ENCODE peak calls at places on chromosomes 13 and 19, in six cellular contexts. X is H1; P is IMR-90; Z is neural progenitor cell; M is neuronal stem cell; R is effector memory CD4-positive, alpha-beta T cell. L is an unnamed sample. For H3K9me3, the result is how much of the 10 kb centered on the place peaks cover.

GRCh38 chr19:33416307-33417215 is 43.1 kb downstream of the CEBPG start:
- DNase-seq in M (peak), P (peak), R (peak), Z (peak), X (peak), L (peak)

GRCh38 chr13:99498304-99499161 is 2.7 kb upstream of the TM9SF2 start:
- DNase-seq in M (peak), Z (peak), P (peak), X (peak), R (peak), L (peak)

GRCh38 chr19:40543029-40543597 is 33.6 kb upstream of the SHKBP1 start:
- DNase-seq in M (no peak), X (no peak), Z (no peak), R (no peak), P (no peak), L (no peak)

GRCh38 chr13:25218011-25218410 is 45.9 kb upstream of the AMER2 start:
- DNase-seq in P (no peak), Z (no peak), X (no peak), M (no peak), R (no peak), L (no peak)

GRCh38 chr19:54155694-54156093 is 3.8 kb downstream of the LENG1 start:
- DNase-seq in Z (no peak), M (no peak), R (no peak), X (no peak), P (no peak), L (no peak)

GRCh38 chr13:40060318-40061007 is 405.0 kb downstream of the COG6 start:
- DNase-seq in R (no peak), P (no peak), M (no peak), Z (no peak), X (no peak), L (peak)

GRCh38 chr19:16698914-16699313 is 20.7 kb upstream of the NWD1 start:
- DNase-seq in P (no peak), R (no peak), X (no peak), M (no peak), Z (no peak), L (no peak)

GRCh38 chr19:35048911-35049411 is 7.4 kb downstream of the HPN start:
- DNase-seq in X (no peak), Z (no peak), R (no peak), P (no peak), M (no peak), L (no peak)

GRCh38 chr19:18274776-18275356 is 614 bp upstream of the IQCN start:
- DNase-seq in M (no peak), R (no peak), P (peak), X (no peak), Z (no peak), L (peak)

GRCh38 chr19:50646074-50646807 is 3.0 kb upstream of the C19orf81 start:
- DNase-seq in M (no peak), Z (no peak), R (no peak), P (peak), X (no peak), L (no peak)

GRCh38 chr13:76773695-76774094 is 112.5 kb downstream of the KCTD12 start:
- DNase-seq in P (no peak), M (no peak), R (no peak), Z (no peak), X (no peak), L (no peak)

GRCh38 chr13:91319996-91320395 is 27.5 kb upstream of the MIR17HG start:
- DNase-seq in M (no peak), R (no peak), Z (no peak), P (no peak), X (no peak), L (no peak)

GRCh38 chr13:106234656-106235055 is 300.8 kb downstream of the EFNB2 start:
- DNase-seq in P (no peak), X (no peak), R (no peak), Z (peak), M (no peak), L (no peak)

GRCh38 chr19:41691268-41691970 is 3.3 kb upstream of the CEACAM7 start:
- DNase-seq in X (no peak), P (no peak), R (peak), M (no peak), Z (no peak), L (no peak)

GRCh38 chr19:48975947-48976847 is 11.1 kb downstream of the FTL start:
- DNase-seq in P (no peak), X (no peak), M (no peak), Z (peak), R (no peak), L (no peak)

GRCh38 chr13:48879854-48880253 is 95.9 kb upstream of the FNDC3A start:
- DNase-seq in P (no peak), M (no peak), Z (no peak), X (no peak), R (no peak), L (no peak)

GRCh38 chr13:99382428-99383133 is 75.4 kb upstream of the GPR183 start:
- DNase-seq in P (no peak), X (no peak), Z (no peak), M (no peak), R (peak), L (no peak)

GRCh38 chr13:98098511-98098910 is 44.4 kb upstream of the FARP1 start:
- DNase-seq in P (peak), R (no peak), M (no peak), X (no peak), Z (no peak), L (no peak)

GRCh38 chr19:48770223-48770622 is 14.9 kb downstream of the FGF21 start:
- DNase-seq in X (no peak), Z (no peak), R (no peak), P (no peak), M (no peak), L (no peak)

GRCh38 chr13:95500136-95500718 is 52.3 kb upstream of the CLDN10 start:
- DNase-seq in M (no peak), P (peak), X (no peak), Z (no peak), R (no peak), L (no peak)

GRCh38 chr19:56477429-56478338 is 539 bp upstream of the ZNF667 start:
- DNase-seq in Z (peak), X (peak), M (peak), P (peak), R (no peak), L (peak)

GRCh38 chr13:27496851-27497250 is 46.5 kb upstream of the MTIF3 start:
- DNase-seq in P (no peak), R (no peak), Z (no peak), X (no peak), M (no peak), L (no peak)

GRCh38 chr19:30356951-30357579 is 15.1 kb upstream of the ZNF536 start:
- DNase-seq in Z (no peak), P (no peak), M (no peak), R (no peak), X (no peak), L (no peak)
- H3K9me3 ChIP-seq in Z (under half), P (under half), M (under half), R (under half), X (under half), L (under half)

GRCh38 chr19:37127999-37128820 is 44.3 kb downstream of the ZNF585A start:
- DNase-seq in Z (no peak), X (no peak), M (no peak), R (no peak), P (no peak), L (no peak)
- H3K9me3 ChIP-seq in Z (half or more), X (half or more), M (half or more), R (half or more), P (half or more), L (under half)

GRCh38 chr13:19062019-19062646 is 119.5 kb downstream of the TUBA3C start:
- DNase-seq in P (no peak), M (no peak), R (no peak), X (no peak), Z (no peak), L (peak)
- H3K9me3 ChIP-seq in P (under half), M (under half), R (under half), X (half or more), Z (under half), L (under half)

DNA sequence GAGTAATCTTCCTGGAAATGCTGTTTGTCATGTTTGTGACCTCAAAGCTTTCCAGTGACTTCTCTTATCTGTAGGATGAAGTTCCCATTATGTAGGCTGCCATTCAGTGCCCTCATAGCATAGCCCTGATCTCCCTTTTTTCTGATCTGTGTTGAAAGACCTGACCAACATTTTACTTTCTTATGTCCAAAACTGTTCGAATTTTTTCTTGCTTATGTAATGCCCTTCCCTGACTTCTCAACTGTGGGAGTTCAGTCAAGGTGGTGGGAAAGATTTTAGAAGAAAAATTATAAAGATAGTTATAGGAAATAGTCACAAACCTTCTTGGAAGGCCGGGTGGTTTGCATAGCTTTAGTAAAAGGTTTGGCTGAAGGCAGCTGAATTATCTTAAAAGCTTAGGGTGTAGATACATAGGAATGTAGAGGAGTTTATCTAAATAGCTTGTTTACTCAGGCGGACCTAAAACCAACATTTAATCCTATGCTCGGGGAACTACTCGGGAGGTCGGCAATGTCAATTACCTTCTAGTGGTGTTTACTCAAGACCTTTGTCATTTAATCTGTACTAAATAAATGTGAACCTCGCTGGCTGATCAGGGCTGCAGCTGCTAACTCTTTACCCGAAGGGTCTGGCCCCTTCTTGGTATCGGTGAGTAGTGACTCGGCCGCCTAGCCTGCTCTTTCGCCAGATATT is 44.3 kb downstream of the PSG3 start:
- DNase-seq in X (no peak), P (no peak), Z (no peak), M (no peak), R (no peak), L (no peak)
- H3K9me3 ChIP-seq in X (half or more), P (under half), Z (under half), M (under half), R (under half), L (under half)

DNA sequence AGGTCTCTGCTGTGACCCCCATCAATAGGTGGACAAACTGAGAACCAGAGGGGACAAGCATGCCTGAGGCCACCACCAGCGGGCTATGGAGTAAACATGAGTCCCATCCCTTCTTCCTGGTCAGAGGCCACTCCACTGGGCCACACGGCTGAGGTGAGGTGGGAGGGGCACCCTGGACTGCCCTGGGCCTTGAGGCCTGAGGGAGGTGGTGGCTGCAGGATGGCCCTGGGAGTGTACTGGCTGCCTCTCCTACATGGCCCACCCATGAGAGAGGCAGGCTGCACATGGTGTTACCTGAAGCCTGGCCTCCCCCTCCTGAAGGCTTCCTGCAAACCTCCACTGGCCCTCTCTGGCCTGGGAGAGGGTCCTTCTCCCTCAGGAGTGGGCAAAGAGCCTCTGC is 222.4 kb downstream of the TUBA3C start:
- DNase-seq in M (no peak), Z (no peak), R (no peak), P (no peak), X (no peak), L (no peak)
- H3K9me3 ChIP-seq in M (under half), Z (under half), R (under half), P (half or more), X (half or more), L (under half)

GRCh38 chr13:108223850-108224503 is 5.8 kb downstream of the ABHD13 start:
- DNase-seq in R (no peak), X (no peak), Z (no peak), M (no peak), P (no peak), L (no peak)

GRCh38 chr13:108230377-108230776 is 12.2 kb downstream of the ABHD13 start:
- DNase-seq in Z (no peak), R (no peak), X (no peak), P (no peak), M (no peak), L (no peak)

GRCh38 chr13:108227651-108228272 is 9.6 kb downstream of the ABHD13 start:
- DNase-seq in Z (peak), P (peak), M (no peak), R (no peak), X (no peak), L (no peak)

GRCh38 chr13:108226184-108226583 is 8.0 kb downstream of the ABHD13 start:
- DNase-seq in R (no peak), P (no peak), M (no peak), X (no peak), Z (no peak), L (no peak)

GRCh38 chr13:108225440-108225839 is 7.2 kb downstream of the ABHD13 start:
- DNase-seq in Z (no peak), P (no peak), R (no peak), M (no peak), X (no peak), L (no peak)
- H3K9me3 ChIP-seq in Z (under half), P (under half), R (under half), M (under half), X (under half), L (under half)

GRCh38 chr19:36635342-36635741 is 30.2 kb downstream of the ZNF382 start:
- DNase-seq in R (no peak), X (no peak), Z (no peak), P (no peak), M (no peak), L (no peak)
- H3K9me3 ChIP-seq in R (half or more), X (half or more), Z (under half), P (half or more), M (half or more), L (half or more)

DNA sequence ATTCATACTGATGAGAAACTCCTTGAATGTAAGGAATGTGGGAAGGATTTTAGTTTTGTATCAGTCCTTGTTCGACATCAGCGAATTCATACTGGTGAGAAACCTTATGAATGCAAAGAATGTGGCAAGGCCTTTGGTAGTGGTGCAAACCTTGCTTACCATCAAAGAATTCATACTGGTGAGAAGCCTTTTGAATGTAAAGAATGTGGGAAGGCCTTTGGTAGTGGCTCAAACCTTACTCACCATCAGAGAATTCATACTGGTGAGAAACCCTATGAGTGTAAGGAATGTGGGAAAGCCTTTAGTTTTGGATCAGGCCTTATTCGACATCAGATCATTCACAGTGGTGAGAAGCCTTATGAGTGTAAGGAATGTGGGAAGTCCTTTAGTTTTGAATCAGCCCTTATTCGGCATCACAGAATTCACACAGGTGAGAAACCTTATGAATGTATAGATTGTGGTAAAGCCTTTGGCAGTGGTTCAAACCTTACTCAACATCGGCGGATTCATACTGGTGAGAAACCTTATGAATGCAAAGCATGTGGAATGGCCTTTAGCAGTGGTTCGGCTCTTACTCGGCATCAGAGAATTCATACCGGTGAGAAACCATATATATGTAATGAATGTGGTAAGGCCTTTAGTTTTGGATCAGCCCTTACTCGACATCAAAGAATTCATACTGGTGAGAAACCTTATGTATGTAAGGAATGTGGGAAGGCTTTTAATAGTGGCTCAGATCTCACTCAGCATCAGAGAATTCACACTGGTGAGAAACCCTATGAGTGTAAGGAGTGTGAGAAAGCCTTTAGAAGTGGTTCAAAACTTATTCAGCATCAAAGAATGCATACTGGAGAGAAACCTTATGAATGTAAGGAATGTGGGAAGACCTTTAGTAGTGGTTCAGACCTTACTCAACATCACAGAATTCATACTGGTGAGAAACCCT is 26.6 kb downstream of the ZNF345 start:
- DNase-seq in M (no peak), Z (no peak), X (no peak), P (no peak), R (no peak), L (no peak)
- H3K9me3 ChIP-seq in M (half or more), Z (half or more), X (half or more), P (half or more), R (half or more), L (under half)

DNA sequence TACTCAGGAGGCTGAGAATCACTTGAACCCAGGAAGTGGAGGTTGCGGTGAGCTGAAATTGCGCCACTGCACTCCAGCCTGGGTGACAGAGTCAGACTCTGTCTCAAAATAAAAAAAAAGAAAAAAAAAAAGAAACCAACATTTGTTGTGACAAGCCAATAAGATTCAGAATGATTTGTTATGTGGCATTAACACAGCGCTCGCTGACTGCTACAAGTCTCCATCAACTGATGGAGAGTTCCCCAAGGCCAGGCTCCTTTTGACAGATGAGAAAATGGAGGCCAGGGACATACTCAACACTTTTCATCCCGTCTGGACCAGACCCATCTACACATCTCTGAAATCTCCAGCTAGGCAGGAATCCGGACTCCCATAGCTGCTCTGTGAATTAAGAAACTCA is 48.7 kb upstream of the PTPRS start:
- DNase-seq in X (no peak), P (no peak), Z (no peak), M (no peak), R (no peak), L (no peak)
- H3K9me3 ChIP-seq in X (under half), P (under half), Z (under half), M (under half), R (under half), L (under half)

L was measured in left lung.